ENCODE peak calls at places on chromosomes 13 and 19, in four cellular contexts. One of them, this sample, is unnamed.

GRCh38 chr19:37594982-37595382 is 306 bp downstream of the ZNF540 start:
- DNase-seq in fibroblast of lung: peak
- DNase-seq in GM10248: no peak
- DNase-seq in caudate nucleus: peak
- DNase-seq in this sample: peak

GRCh38 chr19:3725640-3726310 is 17.6 kb downstream of the TJP3 start:
- DNase-seq in caudate nucleus: no peak
- DNase-seq in GM10248: no peak
- DNase-seq in fibroblast of lung: peak
- DNase-seq in this sample: peak

GRCh38 chr13:75704942-75705320 is 68.8 kb downstream of the LMO7 start:
- DNase-seq in GM10248: no peak
- DNase-seq in fibroblast of lung: no peak
- DNase-seq in caudate nucleus: no peak
- DNase-seq in this sample: peak

GRCh38 chr13:24008679-24009078 is 111.4 kb upstream of the C1QTNF9B start:
- DNase-seq in fibroblast of lung: peak
- DNase-seq in GM10248: no peak
- DNase-seq in caudate nucleus: no peak
- DNase-seq in this sample: no peak

GRCh38 chr13:101157261-101157660 is 259.0 kb downstream of the NALCN start:
- DNase-seq in GM10248: no peak
- DNase-seq in caudate nucleus: no peak
- DNase-seq in fibroblast of lung: peak
- DNase-seq in this sample: no peak

GRCh38 chr19:6976197-6976596 is 45.0 kb downstream of the MBD3L2B start:
- DNase-seq in GM10248: no peak
- DNase-seq in fibroblast of lung: no peak
- DNase-seq in caudate nucleus: no peak
- DNase-seq in this sample: no peak

GRCh38 chr13:100139822-100140221 is 50.9 kb downstream of the PCCA start:
- DNase-seq in GM10248: no peak
- DNase-seq in fibroblast of lung: peak
- DNase-seq in caudate nucleus: no peak
- DNase-seq in this sample: no peak

GRCh38 chr13:32175943-32176342 is 139.2 kb downstream of the ZAR1L start:
- DNase-seq in fibroblast of lung: no peak
- DNase-seq in GM10248: no peak
- DNase-seq in caudate nucleus: no peak
- DNase-seq in this sample: no peak

GRCh38 chr13:51895906-51896888 is 34.4 kb downstream of the CCDC70 start:
- DNase-seq in caudate nucleus: peak
- DNase-seq in fibroblast of lung: peak
- DNase-seq in GM10248: peak
- DNase-seq in this sample: peak

GRCh38 chr13:73167046-73167820 is 108.4 kb downstream of the KLF5 start:
- DNase-seq in fibroblast of lung: peak
- DNase-seq in GM10248: no peak
- DNase-seq in caudate nucleus: no peak
- DNase-seq in this sample: no peak

GRCh38 chr19:41377977-41378707 is 1.8 kb downstream of the TMEM91 start:
- DNase-seq in fibroblast of lung: no peak
- DNase-seq in caudate nucleus: no peak
- DNase-seq in GM10248: peak
- DNase-seq in this sample: peak

GRCh38 chr19:29480507-29480906 is 45.3 kb upstream of the VSTM2B start:
- DNase-seq in fibroblast of lung: no peak
- DNase-seq in caudate nucleus: no peak
- DNase-seq in GM10248: peak
- DNase-seq in this sample: no peak

GRCh38 chr19:47239152-47239551 is 8.2 kb upstream of the BBC3 start:
- DNase-seq in fibroblast of lung: peak
- DNase-seq in GM10248: no peak
- DNase-seq in caudate nucleus: no peak
- DNase-seq in this sample: peak

GRCh38 chr13:35475131-35475959 is 1.1 kb downstream of the MAB21L1 start:
- DNase-seq in caudate nucleus: no peak
- DNase-seq in fibroblast of lung: peak
- DNase-seq in GM10248: no peak
- DNase-seq in this sample: no peak

GRCh38 chr13:39036212-39036611 is 1.7 kb downstream of the PROSER1 start:
- DNase-seq in fibroblast of lung: peak
- DNase-seq in caudate nucleus: no peak
- DNase-seq in GM10248: no peak
- DNase-seq in this sample: peak

GRCh38 chr13:43348397-43348796 is 325.0 kb downstream of the DNAJC15 start:
- DNase-seq in fibroblast of lung: peak
- DNase-seq in GM10248: no peak
- DNase-seq in caudate nucleus: no peak
- DNase-seq in this sample: peak

GRCh38 chr13:98445340-98446233 is 131.3 kb downstream of the STK24 start:
- DNase-seq in GM10248: peak
- DNase-seq in fibroblast of lung: peak
- DNase-seq in caudate nucleus: peak
- DNase-seq in this sample: peak

GRCh38 chr13:87234981-87235380 is 436.2 kb upstream of the SLITRK5 start:
- DNase-seq in GM10248: no peak
- DNase-seq in fibroblast of lung: peak
- DNase-seq in caudate nucleus: no peak
- DNase-seq in this sample: no peak

GRCh38 chr13:75175575-75175974 is 306.4 kb downstream of the TBC1D4 start:
- DNase-seq in fibroblast of lung: peak
- DNase-seq in caudate nucleus: no peak
- DNase-seq in GM10248: no peak
- DNase-seq in this sample: no peak

GRCh38 chr13:66102864-66103263 is 1127.3 kb downstream of the PCDH9 start:
- DNase-seq in fibroblast of lung: no peak
- DNase-seq in GM10248: no peak
- DNase-seq in caudate nucleus: no peak
- DNase-seq in this sample: no peak

GRCh38 chr13:46386996-46387851 is at the start of gene RUBCNL:
- DNase-seq in fibroblast of lung: peak
- DNase-seq in caudate nucleus: peak
- DNase-seq in GM10248: peak
- DNase-seq in this sample: peak

GRCh38 chr19:18397242-18398202 is at the start of gene LRRC25:
- DNase-seq in caudate nucleus: no peak
- DNase-seq in fibroblast of lung: no peak
- DNase-seq in GM10248: peak
- DNase-seq in this sample: peak

GRCh38 chr19:19459707-19460251 is 54.3 kb downstream of the GATAD2A start:
- DNase-seq in fibroblast of lung: peak
- DNase-seq in GM10248: peak
- DNase-seq in caudate nucleus: no peak
- DNase-seq in this sample: peak

GRCh38 chr13:77789386-77789785 is 91.9 kb downstream of the SLAIN1 start:
- DNase-seq in fibroblast of lung: no peak
- DNase-seq in GM10248: no peak
- DNase-seq in caudate nucleus: no peak
- DNase-seq in this sample: no peak

GRCh38 chr13:101706651-101707050 is 254.2 kb downstream of the ITGBL1 start:
- DNase-seq in caudate nucleus: no peak
- DNase-seq in fibroblast of lung: peak
- DNase-seq in GM10248: no peak
- DNase-seq in this sample: peak

GRCh38 chr13:24672141-24673132 is 7.8 kb upstream of the ATP12A start:
- DNase-seq in GM10248: no peak
- DNase-seq in fibroblast of lung: no peak
- DNase-seq in caudate nucleus: no peak
- DNase-seq in this sample: no peak

GRCh38 chr13:72868229-72868628 is 86.3 kb downstream of the PIBF1 start:
- DNase-seq in caudate nucleus: no peak
- DNase-seq in fibroblast of lung: no peak
- DNase-seq in GM10248: no peak
- DNase-seq in this sample: no peak

GRCh38 chr13:94987869-94988268 is 275.5 kb upstream of the SOX21 start:
- DNase-seq in caudate nucleus: no peak
- DNase-seq in fibroblast of lung: no peak
- DNase-seq in GM10248: no peak
- DNase-seq in this sample: no peak

GRCh38 chr19:36182612-36183454 is 30.6 kb upstream of the COX7A1 start:
- DNase-seq in GM10248: no peak
- DNase-seq in caudate nucleus: no peak
- DNase-seq in fibroblast of lung: peak
- DNase-seq in this sample: no peak

GRCh38 chr19:14031719-14032480 is at the start of gene IL27RA:
- DNase-seq in caudate nucleus: peak
- DNase-seq in fibroblast of lung: peak
- DNase-seq in GM10248: peak
- DNase-seq in this sample: peak